ENCODE peak calls at places on chromosomes 11 and 22, in eight cellular contexts. L is RWPE1; V is NB4; B is astrocyte of the cerebellum; E is tibial artery; H is endothelial cell; X is BE2C; W is CD4-positive, alpha-beta T cell. Y is an unnamed sample.

GRCh38 chr11:14334893-14335292 is 24.1 kb downstream of the RRAS2 start:
- DNase-seq in W (no peak), H (no peak), V (no peak), E (no peak), B (no peak), L (no peak), X (no peak), Y (no peak)

GRCh38 chr11:46006418-46007070 is 84.1 kb downstream of the LARGE2 start:
- DNase-seq in H (peak), B (peak), L (peak), V (peak), E (no peak), X (peak), W (no peak), Y (no peak)

GRCh38 chr11:130909650-130910049 is 6.6 kb downstream of the SNX19 start:
- DNase-seq in V (peak), E (no peak), H (no peak), W (no peak), B (no peak), L (peak), X (no peak), Y (no peak)

GRCh38 chr11:64809781-64810241 is 540 bp downstream of the MEN1 start:
- DNase-seq in V (peak), X (peak), W (no peak), E (no peak), H (peak), L (peak), B (no peak), Y (no peak)

GRCh38 chr11:112608466-112608865 is 347.8 kb upstream of the PLET1 start:
- DNase-seq in E (no peak), W (no peak), H (no peak), L (no peak), V (no peak), B (no peak), X (no peak), Y (no peak)

GRCh38 chr11:28049338-28050216 is 58.4 kb downstream of the KIF18A start:
- DNase-seq in E (no peak), V (no peak), X (no peak), W (no peak), H (no peak), L (peak), B (no peak), Y (no peak)

GRCh38 chr11:132644511-132644910 is 887.8 kb downstream of the OPCML start:
- DNase-seq in X (no peak), L (no peak), E (no peak), H (no peak), V (no peak), W (no peak), B (no peak), Y (no peak)

GRCh38 chr11:46246514-46246913 is 30.9 kb upstream of the CREB3L1 start:
- DNase-seq in E (no peak), H (no peak), W (no peak), L (no peak), B (no peak), X (no peak), V (no peak), Y (no peak)

GRCh38 chr11:61477734-61478148 is 30.8 kb upstream of the LRRC10B start:
- DNase-seq in V (peak), X (peak), H (peak), L (peak), W (peak), E (peak), B (no peak), Y (no peak)

GRCh38 chr11:95575517-95575916 is 214.1 kb downstream of the FAM76B start:
- DNase-seq in E (no peak), H (no peak), L (no peak), V (no peak), B (no peak), X (no peak), W (no peak), Y (no peak)

GRCh38 chr11:69241844-69242582 is 51.9 kb upstream of the MYEOV start:
- DNase-seq in L (no peak), E (peak), V (peak), B (no peak), H (no peak), X (no peak), W (no peak), Y (no peak)

GRCh38 chr22:37132773-37133172 is 16.9 kb downstream of the IL2RB start:
- DNase-seq in W (no peak), V (no peak), E (no peak), L (no peak), H (no peak), B (no peak), X (no peak), Y (no peak)

DNA sequence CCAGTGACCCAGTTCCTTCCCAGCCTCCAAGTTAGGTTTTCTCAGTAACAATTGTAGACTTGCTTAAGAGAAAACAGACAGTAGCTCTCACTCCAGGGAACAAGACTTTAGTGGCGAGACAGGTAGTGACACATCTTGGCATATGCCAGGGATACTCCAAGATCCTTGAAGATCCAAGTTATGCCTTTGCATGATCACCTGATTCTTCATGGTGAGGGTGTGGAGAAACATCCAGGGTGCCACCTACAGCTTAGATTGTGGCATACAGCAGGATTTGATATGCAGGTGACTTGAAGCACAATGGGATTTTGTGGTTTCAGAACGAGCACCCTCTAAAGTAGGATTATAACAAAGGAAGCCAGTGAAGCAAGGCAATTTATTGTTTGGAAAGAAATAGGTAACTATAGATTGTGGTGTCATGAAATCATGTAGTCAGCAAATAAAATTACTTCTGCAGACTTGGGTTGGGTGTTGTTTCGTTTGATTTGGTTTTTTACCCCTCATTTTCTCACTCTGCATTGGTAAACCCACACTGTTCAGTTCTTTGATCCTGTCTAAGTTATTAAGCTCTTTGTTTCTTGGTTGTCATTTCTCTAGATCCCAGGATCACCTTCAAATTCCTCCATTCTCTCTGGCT is 9.2 kb downstream of the POU2AF3 start:
- DNase-seq in E (no peak), H (no peak), V (no peak), W (no peak), B (no peak), L (no peak), X (no peak), Y (no peak)
- TF ChIP-seq CTCF in E (no peak), H (no peak), V (no peak), W (no peak), B (no peak), L (no peak), X (no peak), Y (no peak)

DNA sequence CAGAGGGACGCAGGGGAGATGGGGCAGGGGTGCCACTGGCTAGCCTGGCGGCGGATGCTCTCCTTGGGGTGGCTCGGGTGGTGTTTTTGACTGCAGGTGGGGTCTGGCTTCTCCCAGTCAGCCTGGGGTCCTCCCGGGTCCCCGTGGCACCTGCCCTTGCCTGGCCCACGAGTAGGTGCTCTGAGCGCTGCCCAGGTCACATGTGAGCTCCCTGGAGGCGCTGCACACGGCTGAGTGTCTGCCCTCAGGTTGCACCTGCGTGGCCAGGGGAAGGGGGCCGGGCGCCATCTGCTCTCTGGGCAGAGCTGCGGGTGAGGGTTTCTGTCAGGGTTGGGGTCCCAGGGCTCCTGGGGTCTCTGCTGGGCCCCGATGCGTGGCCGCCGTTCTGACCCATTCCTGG is 5.2 kb downstream of the TSPAN4 start:
- DNase-seq in X (no peak), H (no peak), B (no peak), V (no peak), L (no peak), E (no peak), W (no peak), Y (no peak)
- TF ChIP-seq CTCF in X (no peak), H (no peak), B (no peak), V (no peak), L (no peak), E (no peak), W (no peak), Y (no peak)

DNA sequence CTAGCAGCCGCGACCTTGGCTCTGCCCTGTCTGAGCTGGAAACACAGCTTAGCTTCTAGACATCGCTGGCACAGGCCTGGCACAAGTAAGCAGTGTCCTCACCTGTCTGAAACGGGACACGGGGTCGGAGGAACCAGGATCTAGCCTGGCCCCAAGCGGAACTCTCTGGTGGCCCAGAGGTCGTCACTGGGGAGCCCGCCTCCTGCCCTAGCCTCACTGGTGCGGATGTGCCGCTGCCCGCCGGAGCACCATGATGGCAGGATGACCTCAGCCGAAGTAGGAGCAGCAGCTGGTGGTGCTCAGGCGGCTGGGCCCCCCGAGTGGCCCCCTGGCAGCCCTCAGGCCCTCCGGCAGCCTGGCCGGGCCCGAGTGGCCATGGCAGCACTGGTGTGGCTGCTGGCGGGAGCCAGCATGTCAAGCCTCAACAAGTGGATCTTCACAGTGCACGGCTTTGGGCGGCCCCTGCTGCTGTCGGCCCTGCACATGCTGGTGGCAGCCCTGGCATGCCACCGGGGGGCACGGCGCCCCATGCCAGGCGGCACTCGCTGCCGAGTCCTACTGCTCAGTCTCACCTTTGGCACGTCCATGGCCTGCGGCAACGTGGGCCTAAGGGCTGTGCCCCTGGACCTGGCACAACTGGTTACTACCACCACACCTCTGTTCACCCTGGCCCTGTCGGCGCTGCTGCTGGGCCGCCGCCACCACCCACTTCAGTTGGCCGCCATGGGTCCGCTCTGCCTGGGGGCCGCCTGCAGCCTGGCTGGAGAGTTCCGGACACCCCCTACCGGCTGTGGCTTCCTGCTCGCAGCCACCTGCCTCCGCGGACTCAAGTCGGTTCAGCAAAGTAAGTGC is 871 bp downstream of the SLC35E4 start:
- DNase-seq in W (no peak), V (no peak), B (no peak), X (peak), H (peak), E (no peak), L (no peak), Y (no peak)
- TF ChIP-seq CTCF in W (no peak), V (no peak), B (no peak), X (no peak), H (no peak), E (no peak), L (no peak), Y (no peak)

GRCh38 chr22:39017596-39018365 is 3.1 kb upstream of the APOBEC3D start:
- DNase-seq in X (no peak), V (no peak), B (no peak), L (no peak), W (no peak), H (no peak), E (no peak), Y (no peak)

GRCh38 chr22:39012525-39013516 is 1.2 kb upstream of the APOBEC3C start:
- DNase-seq in X (no peak), W (no peak), H (no peak), E (no peak), B (no peak), V (no peak), L (no peak), Y (no peak)

GRCh38 chr22:39010946-39011625 is 3.0 kb upstream of the APOBEC3C start:
- DNase-seq in L (no peak), H (no peak), X (no peak), V (no peak), W (no peak), E (no peak), B (no peak), Y (no peak)

GRCh38 chr22:39016592-39016991 is 2.5 kb downstream of the APOBEC3C start:
- DNase-seq in V (no peak), W (no peak), E (no peak), H (no peak), X (no peak), B (no peak), L (no peak), Y (no peak)

GRCh38 chr22:39013923-39014722 is at the start of gene APOBEC3C:
- DNase-seq in L (peak), V (peak), H (peak), X (peak), W (peak), E (peak), B (peak), Y (peak)
- TF ChIP-seq CTCF in L (no peak), V (no peak), H (no peak), X (peak), W (no peak), E (no peak), B (no peak), Y (no peak)

GRCh38 chr11:119307219-119307618 is 9.7 kb downstream of the MCAM start:
- DNase-seq in X (no peak), W (no peak), L (no peak), B (no peak), H (no peak), E (no peak), V (peak), Y (no peak)
- TF ChIP-seq CTCF in X (peak), W (no peak), L (no peak), B (peak), H (no peak), E (no peak), V (no peak), Y (no peak)

Y was measured in type B pancreatic cell.